ENCODE peak calls at places on chromosomes 13 and 19, in ten cellular contexts. One of them, this sample, is unnamed.

GRCh38 chr13:21688056-21688455 is 17.2 kb downstream of the FGF9 start:
- DNase-seq in BJ: no peak
- DNase-seq in foreskin keratinocyte: peak
- DNase-seq in cardiac muscle cell: no peak
- DNase-seq in pancreas: no peak
- DNase-seq in lower lobe of right lung: no peak
- DNase-seq in glutamatergic neuron: no peak
- DNase-seq in activated B cell treated with CpG ODN at 0.5 μM for 24 hours: no peak
- DNase-seq in upper lobe of right lung: no peak
- DNase-seq in heart right ventricle: no peak
- DNase-seq in this sample: no peak

GRCh38 chr13:97133955-97134354 is 88.2 kb upstream of the MBNL2 start:
- DNase-seq in BJ: no peak
- DNase-seq in foreskin keratinocyte: no peak
- DNase-seq in cardiac muscle cell: no peak
- DNase-seq in pancreas: no peak
- DNase-seq in lower lobe of right lung: no peak
- DNase-seq in glutamatergic neuron: no peak
- DNase-seq in activated B cell treated with CpG ODN at 0.5 μM for 24 hours: no peak
- DNase-seq in upper lobe of right lung: no peak
- DNase-seq in heart right ventricle: no peak
- DNase-seq in this sample: no peak

GRCh38 chr19:27860309-27860934 is 1352.5 kb downstream of the UQCRFS1 start:
- DNase-seq in BJ: no peak
- DNase-seq in foreskin keratinocyte: no peak
- DNase-seq in cardiac muscle cell: no peak
- DNase-seq in pancreas: no peak
- DNase-seq in lower lobe of right lung: no peak
- DNase-seq in glutamatergic neuron: no peak
- DNase-seq in activated B cell treated with CpG ODN at 0.5 μM for 24 hours: no peak
- DNase-seq in upper lobe of right lung: no peak
- DNase-seq in heart right ventricle: no peak
- DNase-seq in this sample: no peak

GRCh38 chr19:35353635-35354034 is 4.6 kb upstream of the FFAR3 start:
- DNase-seq in BJ: no peak
- DNase-seq in foreskin keratinocyte: no peak
- DNase-seq in cardiac muscle cell: no peak
- DNase-seq in pancreas: no peak
- DNase-seq in lower lobe of right lung: peak
- DNase-seq in glutamatergic neuron: no peak
- DNase-seq in activated B cell treated with CpG ODN at 0.5 μM for 24 hours: no peak
- DNase-seq in upper lobe of right lung: peak
- DNase-seq in heart right ventricle: no peak
- DNase-seq in this sample: no peak

GRCh38 chr13:101916108-101916757 is 463.8 kb downstream of the ITGBL1 start:
- DNase-seq in BJ: no peak
- DNase-seq in foreskin keratinocyte: no peak
- DNase-seq in cardiac muscle cell: peak
- DNase-seq in pancreas: peak
- DNase-seq in lower lobe of right lung: no peak
- DNase-seq in glutamatergic neuron: peak
- DNase-seq in activated B cell treated with CpG ODN at 0.5 μM for 24 hours: no peak
- DNase-seq in upper lobe of right lung: peak
- DNase-seq in heart right ventricle: peak
- DNase-seq in this sample: no peak

GRCh38 chr13:79710376-79710775 is 229.4 kb downstream of the NDFIP2 start:
- DNase-seq in BJ: peak
- DNase-seq in foreskin keratinocyte: peak
- DNase-seq in cardiac muscle cell: no peak
- DNase-seq in pancreas: no peak
- DNase-seq in lower lobe of right lung: no peak
- DNase-seq in glutamatergic neuron: no peak
- DNase-seq in activated B cell treated with CpG ODN at 0.5 μM for 24 hours: no peak
- DNase-seq in upper lobe of right lung: no peak
- DNase-seq in heart right ventricle: no peak
- DNase-seq in this sample: no peak

GRCh38 chr19:5558101-5558621 is 9.6 kb downstream of the TINCR start:
- DNase-seq in BJ: no peak
- DNase-seq in foreskin keratinocyte: peak
- DNase-seq in cardiac muscle cell: no peak
- DNase-seq in pancreas: peak
- DNase-seq in lower lobe of right lung: no peak
- DNase-seq in glutamatergic neuron: no peak
- DNase-seq in activated B cell treated with CpG ODN at 0.5 μM for 24 hours: no peak
- DNase-seq in upper lobe of right lung: no peak
- DNase-seq in heart right ventricle: no peak
- DNase-seq in this sample: no peak

GRCh38 chr13:52103386-52103785 is 25.5 kb downstream of the NEK5 start:
- DNase-seq in BJ: no peak
- DNase-seq in foreskin keratinocyte: no peak
- DNase-seq in cardiac muscle cell: no peak
- DNase-seq in pancreas: no peak
- DNase-seq in lower lobe of right lung: no peak
- DNase-seq in glutamatergic neuron: no peak
- DNase-seq in activated B cell treated with CpG ODN at 0.5 μM for 24 hours: no peak
- DNase-seq in upper lobe of right lung: no peak
- DNase-seq in heart right ventricle: no peak
- DNase-seq in this sample: no peak

GRCh38 chr19:23439623-23440022 is 44.4 kb upstream of the ZNF91 start:
- DNase-seq in BJ: no peak
- DNase-seq in foreskin keratinocyte: no peak
- DNase-seq in cardiac muscle cell: no peak
- DNase-seq in pancreas: no peak
- DNase-seq in lower lobe of right lung: no peak
- DNase-seq in glutamatergic neuron: no peak
- DNase-seq in activated B cell treated with CpG ODN at 0.5 μM for 24 hours: no peak
- DNase-seq in upper lobe of right lung: no peak
- DNase-seq in heart right ventricle: no peak
- DNase-seq in this sample: no peak
- TF ChIP-seq CTCF in BJ: peak
- TF ChIP-seq CTCF in foreskin keratinocyte: peak
- TF ChIP-seq CTCF in cardiac muscle cell: no peak
- TF ChIP-seq CTCF in pancreas: no peak
- TF ChIP-seq CTCF in lower lobe of right lung: no peak
- TF ChIP-seq CTCF in glutamatergic neuron: peak
- TF ChIP-seq CTCF in activated B cell treated with CpG ODN at 0.5 μM for 24 hours: no peak
- TF ChIP-seq CTCF in upper lobe of right lung: no peak
- TF ChIP-seq CTCF in heart right ventricle: no peak
- TF ChIP-seq CTCF in this sample: no peak

DNA sequence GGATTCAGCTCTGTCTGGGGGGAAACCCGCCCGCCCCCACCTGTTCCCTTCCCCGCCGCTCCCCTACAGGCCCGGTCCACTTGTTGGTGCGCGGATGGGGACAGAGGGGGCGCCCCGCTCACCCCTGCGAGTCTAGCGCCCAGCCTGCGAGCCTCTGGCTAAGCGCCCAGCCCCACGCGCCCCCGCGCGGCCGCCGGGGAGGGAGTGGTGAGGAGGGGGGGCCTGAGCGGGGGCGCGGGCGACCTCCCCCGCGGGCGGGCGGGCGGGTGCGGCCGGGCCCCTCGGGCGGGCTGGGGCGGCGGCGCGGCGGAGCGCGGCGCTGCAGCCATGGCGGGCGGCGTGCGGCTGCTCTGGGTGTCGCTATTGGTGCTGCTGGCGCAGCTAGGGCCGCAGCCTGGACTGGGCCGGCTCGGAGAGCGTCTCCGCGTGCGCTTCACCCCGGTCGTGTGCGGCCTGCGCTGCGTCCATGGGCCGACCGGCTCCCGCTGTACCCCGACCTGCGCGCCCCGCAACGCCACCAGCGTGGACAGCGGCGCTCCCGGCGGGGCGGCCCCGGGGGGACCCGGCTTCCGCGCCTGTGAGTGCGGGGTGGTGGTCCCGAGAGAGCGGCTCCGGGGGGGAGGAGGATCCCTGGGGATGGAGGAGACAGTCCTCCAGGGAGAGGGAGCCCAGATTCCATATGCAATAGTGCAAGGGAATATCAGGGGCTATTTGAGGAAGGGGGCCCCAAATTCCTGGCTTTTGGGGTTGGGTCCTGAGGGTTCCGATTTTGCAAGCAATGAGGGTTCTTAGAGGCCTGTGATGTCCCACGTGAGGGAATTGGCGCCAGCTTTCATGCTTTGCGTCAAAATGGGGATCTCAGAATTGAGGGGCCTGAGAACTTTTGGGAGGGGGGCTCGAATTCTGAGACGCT is at the start of gene LTBP4:
- DNase-seq in BJ: no peak
- DNase-seq in foreskin keratinocyte: no peak
- DNase-seq in cardiac muscle cell: peak
- DNase-seq in pancreas: peak
- DNase-seq in lower lobe of right lung: no peak
- DNase-seq in glutamatergic neuron: peak
- DNase-seq in activated B cell treated with CpG ODN at 0.5 μM for 24 hours: peak
- DNase-seq in upper lobe of right lung: peak
- DNase-seq in heart right ventricle: peak
- DNase-seq in this sample: no peak
- TF ChIP-seq CTCF in BJ: peak
- TF ChIP-seq CTCF in foreskin keratinocyte: peak
- TF ChIP-seq CTCF in cardiac muscle cell: peak
- TF ChIP-seq CTCF in pancreas: no peak
- TF ChIP-seq CTCF in lower lobe of right lung: peak
- TF ChIP-seq CTCF in glutamatergic neuron: no peak
- TF ChIP-seq CTCF in activated B cell treated with CpG ODN at 0.5 μM for 24 hours: no peak
- TF ChIP-seq CTCF in upper lobe of right lung: peak
- TF ChIP-seq CTCF in heart right ventricle: no peak
- TF ChIP-seq CTCF in this sample: no peak

DNA sequence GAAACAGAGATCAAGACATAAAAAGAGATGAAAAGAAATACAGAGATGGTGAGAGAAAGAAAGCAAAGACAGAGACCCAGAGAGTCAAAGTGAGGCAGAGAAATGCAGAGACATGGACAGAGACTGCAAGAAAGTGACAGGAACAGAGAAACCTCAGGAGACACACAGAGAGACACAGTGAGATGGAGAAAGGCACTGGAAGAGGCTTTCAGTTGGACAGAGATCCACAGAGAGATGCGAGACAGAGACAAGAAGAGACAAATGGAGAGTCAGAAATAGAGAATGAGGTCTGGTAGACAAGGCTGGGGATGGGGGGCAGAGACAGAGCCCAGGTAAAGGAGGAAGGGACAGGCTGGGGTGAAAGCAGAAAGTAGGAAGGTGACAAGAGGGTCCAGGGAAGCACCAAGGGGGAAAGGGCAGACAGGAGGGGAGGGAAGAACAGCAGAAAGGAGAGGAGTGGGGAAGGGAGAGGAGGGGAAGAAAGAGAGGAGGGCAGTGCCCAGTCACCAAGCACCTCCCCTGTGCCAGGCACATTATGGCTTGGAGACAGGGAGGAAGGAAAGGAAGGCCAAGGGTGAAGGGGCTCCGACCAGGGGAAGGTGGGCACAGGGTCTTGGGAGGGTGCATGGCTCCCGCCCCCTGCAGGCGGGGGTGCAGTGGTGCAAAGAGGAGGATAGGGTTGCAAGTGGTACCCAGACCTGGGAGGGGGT is 38.5 kb downstream of the DEDD2 start:
- DNase-seq in BJ: no peak
- DNase-seq in foreskin keratinocyte: no peak
- DNase-seq in cardiac muscle cell: peak
- DNase-seq in pancreas: no peak
- DNase-seq in lower lobe of right lung: no peak
- DNase-seq in glutamatergic neuron: peak
- DNase-seq in activated B cell treated with CpG ODN at 0.5 μM for 24 hours: no peak
- DNase-seq in upper lobe of right lung: no peak
- DNase-seq in heart right ventricle: no peak
- DNase-seq in this sample: no peak
- TF ChIP-seq CTCF in BJ: peak
- TF ChIP-seq CTCF in foreskin keratinocyte: peak
- TF ChIP-seq CTCF in cardiac muscle cell: peak
- TF ChIP-seq CTCF in pancreas: no peak
- TF ChIP-seq CTCF in lower lobe of right lung: peak
- TF ChIP-seq CTCF in glutamatergic neuron: peak
- TF ChIP-seq CTCF in activated B cell treated with CpG ODN at 0.5 μM for 24 hours: no peak
- TF ChIP-seq CTCF in upper lobe of right lung: peak
- TF ChIP-seq CTCF in heart right ventricle: no peak
- TF ChIP-seq CTCF in this sample: peak

GRCh38 chr13:76976488-76976887 is 15.4 kb upstream of the CLN5 start:
- DNase-seq in BJ: peak
- DNase-seq in foreskin keratinocyte: peak
- DNase-seq in cardiac muscle cell: no peak
- DNase-seq in pancreas: no peak
- DNase-seq in lower lobe of right lung: no peak
- DNase-seq in glutamatergic neuron: no peak
- DNase-seq in activated B cell treated with CpG ODN at 0.5 μM for 24 hours: no peak
- DNase-seq in upper lobe of right lung: no peak
- DNase-seq in heart right ventricle: no peak
- DNase-seq in this sample: no peak

GRCh38 chr13:76982051-76982450 is 9.8 kb upstream of the CLN5 start:
- DNase-seq in BJ: no peak
- DNase-seq in foreskin keratinocyte: no peak
- DNase-seq in cardiac muscle cell: no peak
- DNase-seq in pancreas: no peak
- DNase-seq in lower lobe of right lung: no peak
- DNase-seq in glutamatergic neuron: no peak
- DNase-seq in activated B cell treated with CpG ODN at 0.5 μM for 24 hours: no peak
- DNase-seq in upper lobe of right lung: no peak
- DNase-seq in heart right ventricle: no peak
- DNase-seq in this sample: no peak

GRCh38 chr13:76976929-76977328 is 15.0 kb upstream of the CLN5 start:
- DNase-seq in BJ: no peak
- DNase-seq in foreskin keratinocyte: no peak
- DNase-seq in cardiac muscle cell: no peak
- DNase-seq in pancreas: no peak
- DNase-seq in lower lobe of right lung: no peak
- DNase-seq in glutamatergic neuron: no peak
- DNase-seq in activated B cell treated with CpG ODN at 0.5 μM for 24 hours: no peak
- DNase-seq in upper lobe of right lung: no peak
- DNase-seq in heart right ventricle: no peak
- DNase-seq in this sample: no peak

GRCh38 chr13:76983676-76984075 is 8.2 kb upstream of the CLN5 start:
- DNase-seq in BJ: no peak
- DNase-seq in foreskin keratinocyte: no peak
- DNase-seq in cardiac muscle cell: no peak
- DNase-seq in pancreas: no peak
- DNase-seq in lower lobe of right lung: no peak
- DNase-seq in glutamatergic neuron: no peak
- DNase-seq in activated B cell treated with CpG ODN at 0.5 μM for 24 hours: no peak
- DNase-seq in upper lobe of right lung: no peak
- DNase-seq in heart right ventricle: no peak
- DNase-seq in this sample: no peak

GRCh38 chr13:76980075-76980718 is 11.7 kb upstream of the CLN5 start:
- DNase-seq in BJ: no peak
- DNase-seq in foreskin keratinocyte: no peak
- DNase-seq in cardiac muscle cell: peak
- DNase-seq in pancreas: peak
- DNase-seq in lower lobe of right lung: peak
- DNase-seq in glutamatergic neuron: peak
- DNase-seq in activated B cell treated with CpG ODN at 0.5 μM for 24 hours: peak
- DNase-seq in upper lobe of right lung: peak
- DNase-seq in heart right ventricle: peak
- DNase-seq in this sample: peak
- TF ChIP-seq CTCF in BJ: peak
- TF ChIP-seq CTCF in foreskin keratinocyte: peak
- TF ChIP-seq CTCF in cardiac muscle cell: peak
- TF ChIP-seq CTCF in pancreas: peak
- TF ChIP-seq CTCF in lower lobe of right lung: peak
- TF ChIP-seq CTCF in glutamatergic neuron: peak
- TF ChIP-seq CTCF in activated B cell treated with CpG ODN at 0.5 μM for 24 hours: peak
- TF ChIP-seq CTCF in upper lobe of right lung: peak
- TF ChIP-seq CTCF in heart right ventricle: peak
- TF ChIP-seq CTCF in this sample: peak